ENCODE peak calls at places on chromosomes 4 and X, in six cellular contexts. I is GM12878, M is HCT116, C is H1, B is SK-N-SH, P is HepG2. Y is an unnamed sample.
A peak's percentile ranks its signal among the peaks of the same experiment; 100 is the strongest.

GRCh38 chr4:87053802-87054767 is 119.3 kb downstream of the AFF1 start:
- DNase-seq in P (no peak), I (no peak), M (no peak), C (no peak), B (no peak), Y (no peak)

GRCh38 chr4:143294310-143294709 is 42.4 kb upstream of the GAB1 start:
- DNase-seq in M (no peak), P (no peak), B (peak; percentile 67), C (no peak), I (no peak), Y (peak; percentile 19)

GRCh38 chr4:77581724-77582123 is 23.9 kb upstream of the CXCL13 start:
- DNase-seq in C (no peak), P (no peak), M (no peak), I (no peak), B (no peak), Y (no peak)

GRCh38 chrX:49184294-49185061 is 1.7 kb downstream of the PRICKLE3 start:
- DNase-seq in I (no peak), P (no peak), C (peak; percentile 94), M (peak; percentile 86), B (no peak), Y (peak; percentile 97)

GRCh38 chr4:15894923-15895411 is 43.6 kb downstream of the FGFBP1 start:
- DNase-seq in C (no peak), B (no peak), M (no peak), I (no peak), P (no peak), Y (no peak)

GRCh38 chrX:19121466-19121865 is 802 bp downstream of the ADGRG2 start:
- DNase-seq in P (no peak), M (no peak), I (no peak), B (no peak), C (no peak), Y (no peak)

GRCh38 chrX:101658661-101659477 is 781 bp downstream of the ARMCX2 start:
- DNase-seq in C (peak; percentile 74), I (no peak), P (no peak), M (no peak), B (peak; percentile 84), Y (peak; percentile 40)

GRCh38 chr4:73798842-73799241 is 37.6 kb upstream of the CXCL6 start:
- DNase-seq in B (no peak), P (no peak), C (no peak), M (no peak), I (no peak), Y (no peak)

GRCh38 chr4:6263541-6264540 is 5.8 kb upstream of the WFS1 start:
- DNase-seq in I (no peak), M (no peak), P (peak; percentile 60), C (peak; percentile 58), B (peak; percentile 69), Y (peak; percentile 53)

GRCh38 chrX:134365923-134366322 is 94.0 kb upstream of the HPRT1 start:
- DNase-seq in M (no peak), P (no peak), C (no peak), B (no peak), I (no peak), Y (no peak)

GRCh38 chr4:48779095-48779997 is 733 bp downstream of the FRYL start:
- DNase-seq in B (peak; percentile 81), M (no peak), C (peak; percentile 80), I (no peak), P (peak; percentile 20), Y (peak; percentile 74)

GRCh38 chrX:69280956-69281355 is 115.7 kb upstream of the PJA1 start:
- DNase-seq in M (no peak), I (no peak), C (no peak), P (no peak), B (no peak), Y (no peak)

GRCh38 chrX:114152130-114152529 is 431.8 kb upstream of the HTR2C start:
- DNase-seq in C (no peak), B (no peak), P (peak; percentile 17), I (no peak), M (peak; percentile 65), Y (no peak)

GRCh38 chr4:31518796-31519250 is 798.7 kb downstream of the PCDH7 start:
- DNase-seq in P (no peak), M (peak; percentile 48), I (no peak), C (no peak), B (no peak), Y (no peak)

GRCh38 chrX:135625995-135626394 is 87.4 kb upstream of the CT45A1 start:
- DNase-seq in B (peak; percentile 14), M (peak; percentile 2), I (no peak), C (peak; percentile 39), P (peak; percentile 1), Y (no peak)

GRCh38 chr4:74021617-74022016 is 16.9 kb downstream of the CXCL3 start:
- DNase-seq in I (no peak), B (no peak), M (no peak), P (no peak), C (no peak), Y (no peak)

GRCh38 chr4:8468746-8469535 is 28.4 kb downstream of the TRMT44 start:
- DNase-seq in B (peak; percentile 89), P (peak; percentile 16), C (peak; percentile 92), I (peak; percentile 5), M (peak; percentile 27), Y (peak; percentile 56)

GRCh38 chr4:154329268-154329858 is 162.2 kb downstream of the DCHS2 start:
- DNase-seq in M (no peak), P (peak; percentile 3), C (no peak), I (no peak), B (no peak), Y (peak; percentile 51)

GRCh38 chr4:38757945-38758344 is 24.8 kb downstream of the TLR10 start:
- DNase-seq in B (no peak), C (no peak), I (no peak), M (peak; percentile 61), P (no peak), Y (peak; percentile 66)

GRCh38 chrX:18885317-18886004 is 98.5 kb downstream of the PHKA2 start:
- DNase-seq in B (no peak), C (no peak), M (no peak), I (peak; percentile 8), P (no peak), Y (no peak)

GRCh38 chr4:62531250-62531649 is 1331.1 kb downstream of the ADGRL3 start:
- DNase-seq in P (no peak), M (no peak), B (no peak), C (no peak), I (no peak), Y (no peak)

GRCh38 chr4:40214661-40215418 is 18.0 kb downstream of the RHOH start:
- DNase-seq in C (no peak), M (no peak), P (no peak), I (no peak), B (no peak), Y (no peak)

GRCh38 chr4:40216622-40217366 is 20.0 kb downstream of the RHOH start:
- DNase-seq in P (no peak), C (no peak), B (no peak), I (no peak), M (no peak), Y (no peak)

GRCh38 chr4:40211224-40212185 is 14.7 kb downstream of the RHOH start:
- DNase-seq in I (no peak), P (no peak), M (no peak), B (no peak), C (no peak), Y (no peak)

GRCh38 chr4:40212674-40213504 is 16.1 kb downstream of the RHOH start:
- DNase-seq in M (no peak), C (no peak), P (no peak), I (no peak), B (no peak), Y (no peak)

DNA sequence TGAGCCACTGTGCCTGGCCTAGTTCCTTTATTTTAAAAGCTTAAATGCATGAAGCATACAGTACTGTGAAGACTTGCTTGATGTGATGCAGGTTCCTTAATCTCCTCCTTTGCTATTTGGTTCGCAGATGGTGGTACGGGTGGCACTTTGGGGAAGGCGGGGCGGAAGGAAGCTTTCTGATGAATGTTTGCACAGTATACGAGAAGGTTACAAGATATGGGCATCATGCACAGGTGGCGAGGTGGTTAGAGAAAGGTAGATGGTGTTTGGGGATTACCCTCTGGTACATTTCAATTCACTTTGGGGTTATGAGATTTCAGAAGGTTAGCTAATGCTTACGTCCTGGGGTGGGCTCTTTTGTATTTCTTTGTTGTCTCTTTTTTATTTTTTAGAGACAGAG is 17.2 kb downstream of the RHOH start:
- DNase-seq in B (no peak), P (no peak), M (no peak), I (no peak), C (no peak), Y (no peak)
- TF ChIP-seq JUND in B (no peak), P (no peak), M (no peak), I (no peak), C (no peak), Y (no peak)

DNA sequence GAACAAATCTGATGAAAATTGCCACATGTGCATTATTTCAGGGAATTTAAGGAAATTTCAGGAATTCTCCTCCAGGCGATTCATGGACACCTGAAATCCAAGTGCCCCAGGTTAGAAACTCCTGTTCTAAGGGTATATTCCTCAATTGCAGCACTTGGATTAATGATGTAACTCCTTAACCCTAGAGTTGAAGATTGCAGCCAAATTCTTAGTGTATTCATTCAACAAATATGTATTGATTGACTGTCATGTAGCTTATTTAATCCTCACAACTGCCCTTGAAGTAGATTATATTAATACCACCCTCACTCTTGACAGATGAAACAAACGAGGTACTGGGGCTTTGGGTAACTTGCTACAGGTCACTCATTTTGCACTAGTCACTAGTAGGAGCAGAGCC is 11.3 kb downstream of the CETN2 start:
- DNase-seq in M (no peak), I (no peak), B (no peak), C (no peak), P (no peak), Y (no peak)
- TF ChIP-seq JUND in M (no peak), I (no peak), B (no peak), C (no peak), P (no peak), Y (no peak)

DNA sequence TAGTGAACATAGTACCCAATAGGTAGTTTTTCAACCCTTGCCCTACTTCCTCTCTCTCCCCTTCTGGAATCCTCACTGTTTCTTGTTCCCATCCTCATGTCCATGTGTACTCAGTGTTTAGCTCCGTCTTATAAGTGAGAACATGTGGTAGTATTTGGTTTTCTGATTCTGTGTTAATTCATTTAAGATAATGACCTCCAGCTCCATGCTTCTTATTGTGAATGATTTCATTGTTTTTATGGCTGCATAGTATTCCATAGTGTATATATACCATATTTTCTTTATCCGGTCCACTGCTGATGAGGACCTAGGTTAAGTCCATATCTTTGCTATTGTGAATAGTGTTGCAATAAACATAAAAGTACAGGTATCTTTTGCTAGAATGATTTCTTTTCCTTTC is 31.0 kb downstream of the IRF2 start:
- DNase-seq in M (no peak), I (no peak), B (no peak), C (no peak), P (no peak), Y (no peak)
- TF ChIP-seq JUND in M (no peak), I (no peak), B (no peak), C (no peak), P (no peak), Y (no peak)

GRCh38 chr4:3337357-3337732 is 44.5 kb downstream of the RGS12 start:
- DNase-seq in I (no peak), M (no peak), C (no peak), P (no peak), B (no peak), Y (no peak)

GRCh38 chr4:3338976-3339531 is 46.2 kb downstream of the RGS12 start:
- DNase-seq in P (no peak), C (no peak), I (no peak), B (no peak), M (no peak), Y (no peak)

GRCh38 chr4:3338321-3338838 is 45.6 kb downstream of the RGS12 start:
- DNase-seq in I (no peak), M (no peak), B (no peak), P (no peak), C (no peak), Y (no peak)

GRCh38 chr4:3336389-3337356 is 43.9 kb downstream of the RGS12 start:
- DNase-seq in I (no peak), P (no peak), B (no peak), M (no peak), C (no peak), Y (no peak)

GRCh38 chr4:3337811-3338210 is 45.0 kb downstream of the RGS12 start:
- DNase-seq in P (no peak), B (no peak), C (no peak), I (no peak), M (no peak), Y (no peak)
- TF ChIP-seq JUND in P (no peak), B (no peak), C (no peak), I (no peak), M (no peak), Y (no peak)